ENCODE peak calls at places on chromosomes 7 and 10, in seven cellular contexts. R is fibroblast of pulmonary artery; G is heart left ventricle; Y is dorsolateral prefrontal cortex; A is SK-N-SH; J is stimulated activated CD4-positive, alpha-beta T cell treated with anti-CD3 and anti-CD28 coated beads, TNF-alpha, amount 100 ng/mL, for 48 hours; D is heart right ventricle. B is an unnamed sample.

GRCh38 chr7:107105591-107106245 is 61.2 kb downstream of the PRKAR2B start:
- DNase-seq in R (no peak), G (no peak), Y (no peak), A (no peak), J (no peak), D (no peak), B (no peak)

GRCh38 chr10:127408115-127408710 is 140.9 kb upstream of the NPS start:
- DNase-seq in R (no peak), G (no peak), Y (no peak), A (no peak), J (no peak), D (no peak), B (no peak)

GRCh38 chr7:4018917-4019316 is 663.2 kb upstream of the FOXK1 start:
- DNase-seq in R (no peak), G (no peak), Y (no peak), A (no peak), J (no peak), D (no peak), B (no peak)

GRCh38 chr7:52959336-52959735 is 76.1 kb upstream of the POM121L12 start:
- DNase-seq in R (peak; percentile 1), G (no peak), Y (no peak), A (no peak), J (no peak), D (no peak), B (no peak)

GRCh38 chr7:107995184-107996071 is 7.5 kb downstream of the LAMB1 start:
- DNase-seq in R (peak; percentile 90), G (peak; percentile 59), Y (no peak), A (peak; percentile 50), J (no peak), D (no peak), B (no peak)

GRCh38 chr7:138308116-138308515 is 151.9 kb upstream of the TRIM24 start:
- DNase-seq in R (no peak), G (no peak), Y (no peak), A (no peak), J (no peak), D (no peak), B (no peak)

GRCh38 chr10:89201345-89202032 is 5.6 kb downstream of the CH25H start:
- DNase-seq in R (no peak), G (no peak), Y (no peak), A (no peak), J (no peak), D (no peak), B (no peak)

GRCh38 chr10:36381748-36382147 is 739.7 kb upstream of the FZD8 start:
- DNase-seq in R (no peak), G (no peak), Y (no peak), A (no peak), J (no peak), D (no peak), B (no peak)

GRCh38 chr10:121296378-121296777 is 301.9 kb downstream of the FGFR2 start:
- DNase-seq in R (no peak), G (no peak), Y (no peak), A (no peak), J (no peak), D (no peak), B (no peak)

GRCh38 chr10:132328738-132329137 is 3.3 kb upstream of the LRRC27 start:
- DNase-seq in R (peak; percentile 36), G (no peak), Y (no peak), A (peak; percentile 55), J (no peak), D (peak; percentile 64), B (peak; percentile 87)

GRCh38 chr7:3117488-3118228 is 74.0 kb upstream of the CARD11 start:
- DNase-seq in R (no peak), G (no peak), Y (no peak), A (no peak), J (no peak), D (no peak), B (no peak)

GRCh38 chr10:103699611-103700435 is 155.6 kb downstream of the SH3PXD2A start:
- DNase-seq in R (no peak), G (no peak), Y (peak; percentile 55), A (peak; percentile 38), J (no peak), D (no peak), B (peak; percentile 30)

GRCh38 chr10:31782701-31783100 is 145.9 kb downstream of the ARHGAP12 start:
- DNase-seq in R (no peak), G (no peak), Y (no peak), A (no peak), J (no peak), D (no peak), B (no peak)

GRCh38 chr10:120473593-120473992 is 16.6 kb downstream of the PLPP4 start:
- DNase-seq in R (no peak), G (no peak), Y (no peak), A (no peak), J (no peak), D (no peak), B (no peak)

GRCh38 chr10:92691591-92692084 is 1.9 kb downstream of the HHEX start:
- DNase-seq in R (no peak), G (peak; percentile 70), Y (no peak), A (no peak), J (no peak), D (peak; percentile 58), B (peak; percentile 84)

GRCh38 chr10:122316224-122316884 is 45.3 kb downstream of the BTBD16 start:
- DNase-seq in R (no peak), G (no peak), Y (no peak), A (no peak), J (no peak), D (no peak), B (no peak)

GRCh38 chr10:46001187-46001756 is 29.0 kb downstream of the TIMM23 start:
- DNase-seq in R (no peak), G (no peak), Y (no peak), A (no peak), J (no peak), D (no peak), B (no peak)

GRCh38 chr10:46098379-46098778 is 52.3 kb upstream of the MSMB start:
- DNase-seq in R (no peak), G (no peak), Y (no peak), A (no peak), J (no peak), D (no peak), B (no peak)

GRCh38 chr10:102408728-102409603 is 9.6 kb downstream of the PSD start:
- DNase-seq in R (peak; percentile 42), G (no peak), Y (peak; percentile 83), A (peak; percentile 91), J (peak; percentile 60), D (no peak), B (peak; percentile 70)

GRCh38 chr10:62082729-62083412 is 181.4 kb downstream of the ARID5B start:
- DNase-seq in R (peak; percentile 72), G (no peak), Y (no peak), A (no peak), J (no peak), D (no peak), B (no peak)

GRCh38 chr7:41696323-41696916 is 6.5 kb downstream of the INHBA start:
- DNase-seq in R (peak; percentile 90), G (peak; percentile 67), Y (peak; percentile 67), A (peak; percentile 79), J (no peak), D (peak; percentile 72), B (peak; percentile 88)

GRCh38 chr10:101693701-101694055 is 1.3 kb downstream of the FBXW4 start:
- DNase-seq in R (peak; percentile 56), G (no peak), Y (no peak), A (peak; percentile 64), J (no peak), D (no peak), B (no peak)

B was measured in right cardiac atrium.